ENCODE peak calls at places on chromosomes 4 and X, in four cellular contexts. L, P, I and T are unnamed samples. For H3K4me1, the result is how much of the 10 kb centered on the place peaks cover.

GRCh38 chr4:27917381-27917780 is 1056.7 kb downstream of the STIM2 start:
- DNase-seq in L (no peak), P (no peak), I (no peak), T (no peak)

GRCh38 chrX:7996414-7996813 is 69.2 kb upstream of the PNPLA4 start:
- DNase-seq in L (no peak), P (peak), I (peak), T (no peak)

GRCh38 chrX:109485470-109486340 is 3.8 kb upstream of the GUCY2F start:
- DNase-seq in L (no peak), P (peak), I (peak), T (peak)

GRCh38 chrX:134469481-134469880 is 9.5 kb downstream of the HPRT1 start:
- DNase-seq in L (no peak), P (no peak), I (no peak), T (no peak)

GRCh38 chr4:45437381-45437780 is 686.5 kb downstream of the GABRG1 start:
- DNase-seq in L (no peak), P (no peak), I (no peak), T (no peak)

GRCh38 chr4:158130204-158130603 is 42.6 kb downstream of the GASK1B start:
- DNase-seq in L (no peak), P (no peak), I (no peak), T (no peak)

GRCh38 chr4:6779667-6780565 is 2.6 kb upstream of the KIAA0232 start:
- DNase-seq in L (no peak), P (no peak), I (peak), T (no peak)

GRCh38 chr4:94352996-94353395 is 10.4 kb upstream of the HPGDS start:
- DNase-seq in L (no peak), P (no peak), I (no peak), T (no peak)

GRCh38 chrX:402857-403256 is 16.1 kb upstream of the PPP2R3B start:
- DNase-seq in L (no peak), P (no peak), I (no peak), T (no peak)

GRCh38 chr4:112099701-112100289 is 45.5 kb upstream of the FAM241A start:
- DNase-seq in L (no peak), P (no peak), I (no peak), T (no peak)

GRCh38 chr4:165754664-165755063 is 118.4 kb upstream of the TLL1 start:
- DNase-seq in L (no peak), P (no peak), I (no peak), T (no peak)

GRCh38 chrX:119495734-119496520 is 27.7 kb downstream of the SLC25A5 start:
- DNase-seq in L (no peak), P (peak), I (no peak), T (no peak)

GRCh38 chr4:13966241-13967195 is 339.0 kb upstream of the BOD1L1 start:
- DNase-seq in L (no peak), P (no peak), I (no peak), T (no peak)

GRCh38 chrX:129576539-129576938 is 36.5 kb downstream of the OCRL start:
- DNase-seq in L (no peak), P (no peak), I (no peak), T (no peak)

GRCh38 chr4:16116019-16116418 is 32.2 kb upstream of the PROM1 start:
- DNase-seq in L (peak), P (no peak), I (no peak), T (no peak)

GRCh38 chr4:38024203-38024504 is 64.0 kb downstream of the PTTG2 start:
- DNase-seq in L (no peak), P (no peak), I (peak), T (no peak)

GRCh38 chrX:24846551-24847170 is 152.9 kb downstream of the POLA1 start:
- DNase-seq in L (no peak), P (no peak), I (peak), T (no peak)

GRCh38 chrX:13376857-13377441 is 57.1 kb upstream of the ATXN3L start:
- DNase-seq in L (no peak), P (peak), I (no peak), T (no peak)

GRCh38 chr4:814312-814850 is 11.5 kb downstream of the CPLX1 start:
- DNase-seq in L (no peak), P (no peak), I (no peak), T (no peak)

GRCh38 chr4:133921280-133922195 is 280.1 kb downstream of the PABPC4L start:
- DNase-seq in L (no peak), P (peak), I (no peak), T (no peak)

GRCh38 chrX:107025538-107025937 is 25.5 kb upstream of the MORC4 start:
- DNase-seq in L (no peak), P (no peak), I (peak), T (no peak)

GRCh38 chrX:19372170-19373033 is 28.7 kb downstream of the PDHA1 start:
- DNase-seq in L (no peak), P (peak), I (peak), T (peak)

GRCh38 chr4:21203416-21203815 is 503.2 kb downstream of the PACRGL start:
- DNase-seq in L (no peak), P (no peak), I (no peak), T (no peak)

GRCh38 chr4:80143305-80143679 is 54.0 kb upstream of the PRDM8 start:
- DNase-seq in L (no peak), P (no peak), I (no peak), T (no peak)
- H3K4me1 ChIP-seq in L (under half), P (under half), I (under half), T (under half)

GRCh38 chr4:139315221-139315675 is 13.0 kb upstream of the NDUFC1 start:
- DNase-seq in L (no peak), P (no peak), I (no peak), T (no peak)

GRCh38 chr4:139314047-139314800 is 11.9 kb upstream of the NDUFC1 start:
- DNase-seq in L (no peak), P (no peak), I (no peak), T (no peak)

GRCh38 chr4:139311909-139312308 is 9.6 kb upstream of the NDUFC1 start:
- DNase-seq in L (no peak), P (no peak), I (no peak), T (no peak)

GRCh38 chr4:139316733-139317132 is 14.5 kb upstream of the NDUFC1 start:
- DNase-seq in L (no peak), P (no peak), I (no peak), T (no peak)

GRCh38 chr4:139312552-139313332 is 10.5 kb upstream of the NDUFC1 start:
- DNase-seq in L (no peak), P (no peak), I (no peak), T (no peak)
- H3K4me1 ChIP-seq in L (under half), P (under half), I (under half), T (half or more)

GRCh38 chr4:33543941-33544450 is 2700.3 kb downstream of the ARAP2 start:
- DNase-seq in L (no peak), P (no peak), I (no peak), T (no peak)
- H3K4me1 ChIP-seq in L (under half), P (under half), I (under half), T (under half)

DNA sequence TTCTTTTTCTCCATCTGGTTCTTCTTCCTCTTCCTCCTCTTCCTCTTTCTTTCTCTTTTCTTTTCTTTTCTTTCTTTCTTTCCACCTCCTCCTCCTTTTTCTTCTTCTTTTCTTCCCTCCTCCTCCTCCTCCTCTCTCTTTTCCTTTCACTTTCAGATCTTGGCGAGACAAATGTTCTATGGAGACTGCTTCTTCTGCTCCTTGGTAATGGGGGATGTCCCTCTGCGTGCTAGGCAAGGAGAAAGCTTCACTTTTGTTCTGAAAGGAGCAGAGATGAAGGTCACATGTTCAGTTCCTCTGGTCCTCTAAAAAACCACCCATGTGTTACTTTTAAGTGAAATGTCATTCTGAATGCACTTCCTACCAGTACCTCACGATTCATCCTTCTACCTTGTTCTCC is 33.2 kb downstream of the NBDY start:
- DNase-seq in L (no peak), P (no peak), I (no peak), T (no peak)
- H3K4me1 ChIP-seq in L (under half), P (under half), I (under half), T (under half)

GRCh38 chr4:185774815-185775684 is 36.9 kb downstream of the SORBS2 start:
- DNase-seq in L (no peak), P (no peak), I (no peak), T (no peak)
- H3K4me1 ChIP-seq in L (under half), P (under half), I (under half), T (half or more)

DNA sequence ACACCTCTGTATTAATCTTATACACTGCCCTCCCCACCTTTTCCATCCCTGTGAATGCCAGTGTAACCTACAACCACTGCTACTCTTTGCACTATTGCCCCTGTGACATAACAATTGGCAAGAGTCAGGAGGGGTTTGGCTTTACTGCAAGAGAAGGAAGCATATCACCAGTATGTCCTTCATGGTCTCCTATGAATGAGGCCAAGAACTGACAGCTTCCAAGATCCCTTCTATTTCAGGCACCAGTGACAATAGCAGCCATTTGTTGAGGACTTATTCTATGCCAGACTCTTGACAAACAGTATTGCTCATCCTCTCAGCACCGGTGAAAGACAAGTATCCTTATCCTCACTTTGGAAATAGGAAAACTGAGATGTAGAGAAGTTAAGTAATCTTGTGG is 363.9 kb downstream of the MID1IP1 start:
- DNase-seq in L (no peak), P (no peak), I (no peak), T (no peak)
- H3K4me1 ChIP-seq in L (under half), P (under half), I (under half), T (under half)

DNA sequence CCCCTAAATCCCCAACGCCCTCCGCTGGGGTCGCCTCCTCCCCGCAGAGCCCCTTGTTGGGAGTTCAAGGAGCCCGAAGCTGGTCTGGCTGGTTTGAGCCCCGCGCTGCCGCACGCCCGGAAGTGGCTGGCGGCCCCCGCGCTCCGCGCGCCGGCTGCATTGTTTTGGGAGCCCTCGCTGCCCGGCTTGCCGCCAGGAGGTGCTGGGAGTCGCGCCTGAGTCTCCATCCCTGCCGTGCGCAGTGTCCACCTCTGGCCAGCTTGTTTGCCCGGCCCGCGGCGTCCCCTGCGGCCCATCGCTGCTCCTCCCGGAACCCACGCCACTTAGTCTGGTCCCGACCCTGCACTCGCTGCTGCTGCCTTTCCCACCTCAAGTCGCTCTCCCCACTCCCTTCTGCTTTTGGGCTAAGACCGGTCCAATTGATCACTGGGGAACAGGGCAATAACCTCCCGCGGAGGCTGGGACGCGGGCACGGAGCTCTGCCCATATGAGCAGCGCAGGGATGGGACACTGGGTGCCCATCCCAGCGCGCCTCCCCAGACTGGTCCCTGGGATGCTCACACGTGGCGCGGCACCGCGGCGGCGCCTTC is 2.2 kb upstream of the SFRP2 start:
- DNase-seq in L (no peak), P (no peak), I (peak), T (no peak)
- H3K4me1 ChIP-seq in L (under half), P (under half), I (under half), T (under half)

GRCh38 chr4:105632599-105632998 is 75.9 kb downstream of the INTS12 start:
- DNase-seq in L (no peak), P (no peak), I (no peak), T (no peak)

GRCh38 chr4:105633241-105633640 is 75.2 kb downstream of the INTS12 start:
- DNase-seq in L (no peak), P (peak), I (no peak), T (no peak)

GRCh38 chr4:105631818-105632400 is 76.6 kb downstream of the INTS12 start:
- DNase-seq in L (no peak), P (no peak), I (no peak), T (no peak)

GRCh38 chr4:105637409-105638258 is 70.9 kb downstream of the INTS12 start:
- DNase-seq in L (no peak), P (no peak), I (peak), T (peak)

GRCh38 chr4:105634402-105634801 is 74.1 kb downstream of the INTS12 start:
- DNase-seq in L (no peak), P (no peak), I (no peak), T (no peak)
- H3K4me1 ChIP-seq in L (under half), P (under half), I (under half), T (half or more)

DNA sequence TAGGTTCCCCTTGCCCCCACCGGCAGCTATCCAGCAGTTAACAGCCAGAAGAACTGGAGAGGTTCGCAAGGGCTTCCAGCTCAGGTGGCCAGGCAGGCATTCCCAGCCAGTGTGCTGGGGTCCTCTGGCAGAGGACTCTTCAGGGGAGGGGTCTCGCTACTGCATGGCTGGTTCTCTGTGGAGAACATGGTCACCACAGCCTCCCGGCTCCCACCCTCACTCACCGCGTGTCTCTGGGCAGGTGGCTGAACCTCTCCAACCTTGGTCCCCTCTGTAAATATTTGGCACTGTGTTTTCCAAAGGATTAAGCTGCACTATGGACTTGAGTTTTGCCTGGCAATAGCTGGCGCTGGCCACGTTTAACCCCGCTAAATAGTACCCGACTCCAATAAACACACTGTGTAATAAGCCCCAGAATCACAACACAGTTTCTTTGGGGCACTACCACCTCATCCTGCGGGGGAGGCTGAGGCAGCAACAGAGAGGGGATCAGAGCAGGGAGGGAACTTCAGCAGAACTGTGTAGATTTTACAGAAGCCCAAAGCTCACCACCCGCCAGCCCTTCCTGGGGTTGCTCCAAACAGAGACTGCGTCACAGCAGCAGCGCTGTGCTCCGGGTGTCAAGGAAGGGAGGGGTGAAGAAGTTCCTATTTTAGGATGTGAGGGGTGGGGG is 15.2 kb downstream of the BCOR start:
- DNase-seq in L (no peak), P (no peak), I (no peak), T (peak)
- H3K4me1 ChIP-seq in L (under half), P (under half), I (under half), T (half or more)

DNA sequence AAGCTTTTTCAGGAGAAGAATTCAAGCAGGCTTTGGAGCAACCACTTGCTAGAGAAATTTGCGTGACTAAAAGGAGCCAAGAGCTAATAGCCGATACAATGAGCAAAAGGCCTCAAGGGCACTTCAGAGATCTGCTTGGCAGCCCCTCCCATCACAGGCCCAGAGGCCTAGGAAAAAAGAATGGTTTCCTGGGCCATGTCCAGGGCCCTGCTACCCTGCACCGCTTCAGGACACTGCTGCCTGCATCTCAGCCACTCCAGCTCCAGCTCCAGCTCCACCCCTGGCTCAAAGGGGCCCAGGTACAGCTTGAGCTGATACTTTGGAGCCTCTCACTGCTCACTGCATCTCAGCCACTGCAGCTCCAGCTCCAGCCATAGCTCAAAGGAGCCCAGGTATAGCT is 98.9 kb downstream of the FAM13A start:
- DNase-seq in L (no peak), P (no peak), I (no peak), T (no peak)
- H3K4me1 ChIP-seq in L (under half), P (under half), I (under half), T (under half)